ENCODE peak calls at places on chromosomes 4 and X, in seven cellular contexts. J is esophagus squamous epithelium, O is NB4, V is suprapubic skin, N is stomach, Q is tibial nerve, P is H54. R is an unnamed sample.

GRCh38 chr4:81607947-81608346 is 136.2 kb upstream of the RASGEF1B start:
- DNase-seq in N (no peak), V (no peak), Q (no peak), J (no peak), O (no peak), P (no peak), R (no peak)

GRCh38 chr4:174663254-174663653 is 141.0 kb upstream of the HPGD start:
- DNase-seq in P (no peak), O (no peak), Q (no peak), N (no peak), J (no peak), V (no peak), R (no peak)

GRCh38 chrX:124347242-124347641 is 879 bp downstream of the SH2D1A start:
- DNase-seq in V (no peak), Q (no peak), P (no peak), O (no peak), J (no peak), N (no peak), R (no peak)

GRCh38 chr4:113435893-113436292 is 325.6 kb downstream of the CAMK2D start:
- DNase-seq in J (no peak), N (no peak), V (no peak), O (peak; percentile 66), P (no peak), Q (peak; percentile 70), R (no peak)

GRCh38 chrX:87409113-87409841 is 108.3 kb upstream of the KLHL4 start:
- DNase-seq in J (no peak), O (peak; percentile 0), N (no peak), P (peak; percentile 33), Q (peak; percentile 11), V (no peak), R (no peak)

GRCh38 chr4:47623916-47624554 is 139.0 kb downstream of the ATP10D start:
- DNase-seq in Q (no peak), J (no peak), V (no peak), P (no peak), O (no peak), N (no peak), R (no peak)

GRCh38 chrX:95945528-95945927 is 739.1 kb upstream of the DIAPH2 start:
- DNase-seq in N (no peak), V (no peak), O (no peak), J (no peak), Q (no peak), P (no peak), R (no peak)

GRCh38 chr4:186020106-186020792 is 48.7 kb upstream of the TLR3 start:
- DNase-seq in J (no peak), N (no peak), O (no peak), V (no peak), P (no peak), Q (no peak), R (peak; percentile 77)

GRCh38 chr4:37157403-37158167 is 87.0 kb upstream of the NWD2 start:
- DNase-seq in P (no peak), V (no peak), N (no peak), Q (no peak), O (no peak), J (no peak), R (no peak)

GRCh38 chr4:152021788-152022438 is 261.1 kb upstream of the GATB start:
- DNase-seq in O (no peak), P (no peak), V (no peak), J (no peak), N (no peak), Q (peak; percentile 16), R (no peak)

GRCh38 chr4:56410247-56410646 is 23.0 kb upstream of the AASDH start:
- DNase-seq in O (peak; percentile 29), J (no peak), V (no peak), Q (peak; percentile 78), N (peak; percentile 47), P (peak; percentile 15), R (no peak)

GRCh38 chr4:107665001-107665400 is 55.0 kb downstream of the PAPSS1 start:
- DNase-seq in Q (no peak), P (no peak), O (no peak), J (no peak), N (no peak), V (no peak), R (no peak)

GRCh38 chr4:177671845-177672244 is 229.6 kb upstream of the AGA start:
- DNase-seq in J (no peak), N (no peak), Q (no peak), P (no peak), V (no peak), O (no peak), R (no peak)

GRCh38 chr4:117400039-117400835 is 314.9 kb upstream of the TRAM1L1 start:
- DNase-seq in N (no peak), V (no peak), P (no peak), Q (no peak), O (no peak), J (no peak), R (no peak)

GRCh38 chr4:151690164-151690856 is 70.5 kb downstream of the GATB start:
- DNase-seq in O (no peak), Q (no peak), P (no peak), V (no peak), J (no peak), N (peak; percentile 35), R (no peak)

GRCh38 chrX:51002160-51002632 is 91.7 kb downstream of the BMP15 start:
- DNase-seq in P (no peak), V (no peak), Q (peak; percentile 55), J (no peak), O (no peak), N (no peak), R (no peak)

GRCh38 chr4:156999175-156999517 is 27.5 kb upstream of the PDGFC start:
- DNase-seq in P (no peak), V (no peak), O (no peak), Q (peak; percentile 48), N (peak; percentile 43), J (no peak), R (no peak)

GRCh38 chrX:14922437-14922836 is 49.2 kb downstream of the MOSPD2 start:
- DNase-seq in Q (no peak), V (no peak), O (no peak), J (no peak), P (no peak), N (no peak), R (no peak)

GRCh38 chr4:54543088-54543795 is 114.5 kb upstream of the KIT start:
- DNase-seq in P (peak; percentile 17), Q (no peak), V (no peak), O (no peak), J (no peak), N (no peak), R (no peak)

GRCh38 chr4:154529737-154530136 is 20.5 kb downstream of the PLRG1 start:
- DNase-seq in Q (no peak), J (no peak), V (no peak), O (no peak), P (no peak), N (no peak), R (no peak)

DNA sequence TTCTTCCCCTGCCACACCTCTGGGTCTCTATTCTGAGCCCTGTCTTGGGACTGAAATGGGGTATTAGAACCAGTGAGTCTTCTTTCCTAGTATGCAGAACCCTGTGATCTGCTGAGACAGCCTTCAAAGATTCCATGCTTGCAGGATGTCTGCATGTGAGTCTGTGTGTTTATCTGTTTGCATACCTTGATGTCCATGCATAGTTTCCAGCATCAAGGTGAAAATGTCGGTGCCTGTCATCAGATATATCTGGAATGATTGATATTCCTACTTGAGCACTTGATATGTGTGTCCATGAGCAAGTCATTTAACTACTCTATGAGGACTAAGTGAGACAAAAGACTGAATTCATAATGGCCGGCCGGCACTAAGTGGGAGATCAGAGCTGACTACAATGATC is 117.0 kb upstream of the HS3ST1 start:
- DNase-seq in J (no peak), P (no peak), Q (no peak), N (no peak), V (no peak), O (no peak), R (no peak)
- TF ChIP-seq POLR2A in J (no peak), P (no peak), Q (no peak), N (no peak), V (no peak), O (no peak), R (no peak)

GRCh38 chr4:101441446-101441845 is 94.1 kb upstream of the PPP3CA start:
- DNase-seq in N (no peak), P (no peak), J (no peak), Q (no peak), V (no peak), O (no peak), R (no peak)
- TF ChIP-seq POLR2A in N (no peak), P (no peak), J (no peak), Q (no peak), V (no peak), O (no peak), R (no peak)

GRCh38 chr4:98261291-98262271 is at the start of gene RAP1GDS1:
- DNase-seq in J (peak; percentile 37), O (peak; percentile 56), N (peak; percentile 39), P (peak; percentile 44), V (peak; percentile 85), Q (peak; percentile 17), R (no peak)
- TF ChIP-seq POLR2A in J (no peak), O (peak; percentile 7), N (no peak), P (peak; percentile 75), V (no peak), Q (no peak), R (no peak)

GRCh38 chr4:124713213-124713592 is 671 bp upstream of the ANKRD50 start:
- DNase-seq in Q (peak; percentile 57), O (peak; percentile 76), V (peak; percentile 88), P (peak; percentile 35), N (peak; percentile 51), J (no peak), R (no peak)
- TF ChIP-seq POLR2A in Q (no peak), O (no peak), V (no peak), P (no peak), N (no peak), J (no peak), R (no peak)

GRCh38 chr4:71771613-71772012 is 12.3 kb downstream of the GC start:
- DNase-seq in O (no peak), N (no peak), Q (no peak), P (no peak), J (no peak), V (no peak), R (no peak)
- TF ChIP-seq POLR2A in O (no peak), N (no peak), Q (no peak), P (no peak), J (no peak), V (no peak), R (no peak)

DNA sequence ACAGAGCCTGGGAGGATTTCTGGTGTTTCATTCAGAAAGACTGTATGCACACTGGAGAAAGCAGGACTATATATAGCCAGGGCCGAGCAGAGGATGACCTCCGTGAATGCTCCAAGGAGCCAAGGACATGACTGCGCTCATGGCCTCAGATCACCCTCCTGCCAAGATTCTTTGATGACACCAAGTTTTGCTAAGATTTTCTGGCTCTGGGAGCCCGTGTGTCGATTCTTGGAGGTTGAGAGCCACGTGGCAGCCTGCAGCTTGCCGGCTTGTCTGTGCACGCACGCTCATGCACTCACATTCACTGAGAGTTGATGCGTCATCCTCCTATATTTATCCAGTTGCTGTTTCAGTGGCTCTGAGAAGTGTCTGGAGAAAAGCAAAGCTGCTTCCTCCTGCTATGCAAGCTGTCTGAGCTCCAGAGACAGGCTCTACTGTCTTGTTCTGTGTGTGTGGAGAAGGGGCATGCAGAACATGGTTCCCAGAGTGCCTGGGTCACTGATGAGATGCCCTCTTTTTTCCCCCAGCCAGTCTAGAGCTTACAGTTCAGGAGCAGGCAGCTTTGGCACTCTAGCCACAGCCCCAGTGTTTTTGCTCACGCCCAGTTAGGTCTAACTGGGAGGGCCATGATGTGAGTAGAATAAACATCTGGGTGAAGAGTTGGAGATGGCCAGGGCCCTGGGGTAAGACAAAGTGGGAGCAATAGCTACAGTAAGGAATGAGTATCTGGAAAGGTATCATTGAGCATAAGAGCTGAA is 64.9 kb upstream of the SCOC start:
- DNase-seq in V (no peak), N (no peak), J (no peak), Q (no peak), P (no peak), O (no peak), R (peak; percentile 70)
- TF ChIP-seq POLR2A in V (no peak), N (no peak), J (no peak), Q (no peak), P (no peak), O (no peak), R (no peak)

GRCh38 chrX:153624196-153625091 is 22.6 kb upstream of the DUSP9 start:
- DNase-seq in P (no peak), O (no peak), V (no peak), N (no peak), J (no peak), Q (no peak), R (no peak)
- TF ChIP-seq POLR2A in P (no peak), O (no peak), V (no peak), N (no peak), J (no peak), Q (no peak), R (no peak)